ENCODE peak calls at places on chromosomes 16 and 17, in nine cellular contexts. J is stomach, E is testis, N is Peyer's patch, B is ovary, R is A549, S is transverse colon, K is tibial nerve, U is right lobe of liver. Z is an unnamed sample.

GRCh38 chr17:46138470-46138869 is 54.8 kb downstream of the KANSL1 start:
- DNase-seq in J (no peak), E (no peak), N (no peak), B (no peak), R (no peak), S (no peak), K (no peak), U (no peak), Z (no peak)

GRCh38 chr17:77498875-77499698 is 358.3 kb downstream of the SEC14L1 start:
- DNase-seq in J (no peak), E (peak; percentile 14), N (no peak), B (no peak), R (no peak), S (peak; percentile 5), K (no peak), U (no peak), Z (no peak)

GRCh38 chr17:78396436-78397335 is 18.2 kb downstream of the PGS1 start:
- DNase-seq in J (peak; percentile 64), E (no peak), N (no peak), B (no peak), R (no peak), S (no peak), K (no peak), U (peak; percentile 79), Z (no peak)

GRCh38 chr16:23501291-23501690 is 9.0 kb downstream of the GGA2 start:
- DNase-seq in J (peak; percentile 48), E (peak; percentile 41), N (no peak), B (peak; percentile 50), R (no peak), S (no peak), K (no peak), U (no peak), Z (no peak)

GRCh38 chr17:17581509-17581908 is 10.0 kb downstream of the PEMT start:
- DNase-seq in J (no peak), E (no peak), N (no peak), B (no peak), R (no peak), S (no peak), K (no peak), U (peak; percentile 57), Z (no peak)

GRCh38 chr17:38925263-38925995 is at the start of gene LASP1NB:
- DNase-seq in J (peak; percentile 25), E (peak; percentile 26), N (peak; percentile 41), B (peak; percentile 62), R (no peak), S (no peak), K (no peak), U (no peak), Z (no peak)

GRCh38 chr16:53911506-53911905 is 207.6 kb downstream of the FTO start:
- DNase-seq in J (no peak), E (no peak), N (no peak), B (no peak), R (no peak), S (no peak), K (no peak), U (no peak), Z (peak; percentile 22)

GRCh38 chr17:33335491-33336173 is 42.5 kb upstream of the ASIC2 start:
- DNase-seq in J (no peak), E (no peak), N (no peak), B (no peak), R (peak; percentile 33), S (no peak), K (no peak), U (no peak), Z (peak; percentile 9)

GRCh38 chr17:73838815-73839214 is 194.6 kb upstream of the SDK2 start:
- DNase-seq in J (no peak), E (no peak), N (no peak), B (no peak), R (no peak), S (no peak), K (no peak), U (no peak), Z (no peak)

GRCh38 chr17:75996665-75997590 is 3.7 kb upstream of the CDK3 start:
- DNase-seq in J (peak; percentile 63), E (peak; percentile 61), N (peak; percentile 62), B (peak; percentile 11), R (no peak), S (peak; percentile 89), K (no peak), U (peak; percentile 80), Z (peak; percentile 93)

GRCh38 chr17:39231587-39232551 is 6.1 kb upstream of the STAC2 start:
- DNase-seq in J (peak; percentile 49), E (peak; percentile 47), N (peak; percentile 44), B (no peak), R (peak; percentile 50), S (peak; percentile 50), K (no peak), U (peak; percentile 49), Z (peak; percentile 99)

GRCh38 chr17:32546031-32546444 is 59.2 kb downstream of the CDK5R1 start:
- DNase-seq in J (no peak), E (no peak), N (no peak), B (no peak), R (no peak), S (no peak), K (no peak), U (no peak), Z (no peak)

GRCh38 chr16:27920391-27920891 is 143.1 kb downstream of the GSG1L start:
- DNase-seq in J (no peak), E (peak; percentile 18), N (no peak), B (no peak), R (peak; percentile 20), S (no peak), K (no peak), U (no peak), Z (no peak)

GRCh38 chr17:34665803-34666763 is 86.7 kb downstream of the TMEM132E start:
- DNase-seq in J (no peak), E (no peak), N (no peak), B (no peak), R (no peak), S (no peak), K (no peak), U (no peak), Z (peak; percentile 49)

GRCh38 chr17:8138672-8139371 is 13.4 kb downstream of the PER1 start:
- DNase-seq in J (peak; percentile 96), E (peak; percentile 95), N (peak; percentile 93), B (peak; percentile 96), R (peak; percentile 99), S (peak; percentile 96), K (peak; percentile 94), U (peak; percentile 91), Z (peak; percentile 93)
- TF ChIP-seq POLR2A in J (no peak), E (peak; percentile 47), N (peak; percentile 34), B (peak; percentile 38), R (peak; percentile 47), S (peak; percentile 74), K (peak; percentile 84), U (peak; percentile 68), Z (peak; percentile 54)

GRCh38 chr17:47230864-47231263 is 21.7 kb downstream of the MYL4 start:
- DNase-seq in J (no peak), E (no peak), N (no peak), B (no peak), R (no peak), S (no peak), K (no peak), U (peak; percentile 71), Z (no peak)

GRCh38 chr17:47231334-47231733 is 22.2 kb downstream of the MYL4 start:
- DNase-seq in J (no peak), E (no peak), N (no peak), B (no peak), R (no peak), S (no peak), K (no peak), U (no peak), Z (no peak)

GRCh38 chr17:47227862-47228261 is 18.7 kb downstream of the MYL4 start:
- DNase-seq in J (no peak), E (no peak), N (no peak), B (no peak), R (no peak), S (no peak), K (no peak), U (no peak), Z (no peak)

GRCh38 chr17:47231866-47232265 is 21.8 kb upstream of the ITGB3 start:
- DNase-seq in J (no peak), E (no peak), N (no peak), B (no peak), R (no peak), S (no peak), K (no peak), U (no peak), Z (no peak)

DNA sequence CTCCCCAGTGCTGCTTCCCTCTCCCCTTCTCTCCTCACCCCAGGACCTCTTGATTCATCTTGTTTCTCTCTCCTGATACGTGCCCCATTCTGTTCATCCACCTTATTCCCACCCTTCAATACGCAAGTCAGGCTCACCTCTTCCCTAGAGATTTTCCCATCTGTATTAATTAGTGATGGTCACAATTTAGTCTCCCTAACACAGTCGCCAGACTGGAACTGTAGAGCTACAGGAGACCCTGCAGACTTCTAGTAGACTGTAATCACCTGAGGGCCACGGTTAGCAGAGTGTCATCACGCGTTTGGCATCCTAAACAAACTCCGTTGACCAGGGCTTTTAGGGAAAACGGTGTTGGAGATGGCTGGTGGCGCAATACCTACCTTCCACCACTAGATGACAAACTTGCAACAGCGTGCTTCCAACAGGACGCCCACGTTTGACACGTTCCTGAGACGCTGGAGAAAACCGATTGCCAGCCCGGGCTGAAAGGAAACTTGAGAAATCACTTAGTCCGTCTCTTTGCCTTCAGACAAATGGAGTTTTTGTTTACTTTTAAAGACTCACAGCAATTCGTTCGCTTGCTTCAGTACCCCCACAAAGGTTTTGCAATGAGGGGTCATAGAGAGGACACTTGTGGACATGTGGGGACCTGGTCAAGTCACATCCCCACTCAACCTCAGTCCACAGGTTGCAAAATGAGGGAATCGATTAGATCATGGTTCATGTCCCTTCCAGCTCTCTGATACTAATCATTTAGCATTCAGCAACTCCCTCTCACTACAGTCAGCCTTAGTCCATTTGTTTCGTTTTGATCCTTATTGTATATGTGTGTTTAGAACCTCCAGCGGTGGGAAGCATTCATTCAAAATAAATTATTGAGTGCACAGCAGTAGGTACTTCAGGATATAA is 20.6 kb downstream of the MYL4 start:
- DNase-seq in J (peak; percentile 85), E (peak; percentile 93), N (peak; percentile 77), B (peak; percentile 84), R (peak; percentile 92), S (peak; percentile 88), K (peak; percentile 91), U (peak; percentile 84), Z (peak; percentile 91)
- H3K4me3 ChIP-seq in J (peak overlapping the region; percentile 15), E (no peak overlapping the region), N (no peak overlapping the region), B (peak overlapping the region; percentile 20), R (peak overlapping the region; percentile 15), S (peak overlapping the region; percentile 22), K (no peak overlapping the region), U (peak overlapping the region; percentile 34), Z (peak overlapping the region; percentile 50)

GRCh38 chr17:16447676-16448075 is 32.3 kb downstream of the TRPV2 start:
- DNase-seq in J (no peak), E (no peak), N (no peak), B (no peak), R (no peak), S (no peak), K (no peak), U (no peak), Z (peak; percentile 79)
- TF ChIP-seq POLR2A in J (no peak), E (no peak), N (no peak), B (no peak), R (no peak), S (no peak), K (no peak), U (no peak), Z (peak; percentile 11)

DNA sequence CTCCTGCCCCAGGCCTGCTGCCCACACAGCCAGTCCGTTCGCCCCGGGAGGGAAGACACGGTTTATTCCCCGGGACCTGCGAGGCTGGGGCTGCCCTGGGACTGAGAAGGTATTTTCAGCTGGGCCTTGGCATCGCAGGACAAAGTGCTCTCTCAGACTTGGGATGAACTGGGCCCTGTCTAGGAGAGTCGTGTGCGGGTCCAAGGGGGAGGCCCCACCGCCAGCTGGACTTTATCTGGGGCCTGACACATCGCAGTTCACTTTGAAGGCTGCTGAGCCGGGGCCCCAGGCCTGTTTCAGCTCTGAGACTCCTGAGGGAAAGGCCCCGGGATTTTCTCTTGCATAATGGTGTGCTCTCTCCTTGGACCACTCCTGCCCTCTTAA is 6.8 kb downstream of the CRISPLD2 start:
- DNase-seq in J (peak; percentile 43), E (peak; percentile 53), N (no peak), B (peak; percentile 81), R (no peak), S (peak; percentile 57), K (no peak), U (no peak), Z (no peak)
- H3K4me3 ChIP-seq in J (no peak overlapping the region), E (no peak overlapping the region), N (no peak overlapping the region), B (no peak overlapping the region), R (no peak overlapping the region), S (peak overlapping the region; percentile 0), K (no peak overlapping the region), U (no peak overlapping the region), Z (no peak overlapping the region)

Z was measured in NB4.